ENCODE peak calls at places on chromosomes 3 and 15, in five cellular contexts. M is suprapubic skin, H is testis, J is transverse colon, N is HCT116. W is an unnamed sample. For H3K36me3, the result is how much of the 10 kb centered on the place peaks cover.

GRCh38 chr3:178275311-178275710 is 260.9 kb upstream of the KCNMB2 start:
- DNase-seq in J (no peak), H (no peak), M (no peak), N (no peak), W (no peak)

GRCh38 chr3:12885585-12885934 is 44.2 kb upstream of the RPL32 start:
- DNase-seq in N (no peak), H (no peak), M (no peak), J (no peak), W (no peak)

GRCh38 chr15:48929611-48930170 is 34.0 kb downstream of the SHC4 start:
- DNase-seq in N (no peak), H (no peak), M (no peak), J (no peak), W (no peak)

GRCh38 chr3:120982608-120983320 is 74.8 kb downstream of the STXBP5L start:
- DNase-seq in N (no peak), J (no peak), H (peak), M (no peak), W (peak)

GRCh38 chr15:28185148-28185895 is 86.2 kb upstream of the OCA2 start:
- DNase-seq in M (no peak), N (no peak), J (no peak), H (no peak), W (no peak)

GRCh38 chr3:18379647-18380046 is 45.5 kb downstream of the SATB1 start:
- DNase-seq in J (no peak), N (no peak), M (no peak), H (no peak), W (no peak)

GRCh38 chr3:63477494-63478129 is 174.9 kb upstream of the SNTN start:
- DNase-seq in H (no peak), N (no peak), M (no peak), J (peak), W (no peak)

GRCh38 chr3:126620743-126621142 is 34.2 kb downstream of the TXNRD3 start:
- DNase-seq in J (no peak), H (no peak), N (no peak), M (no peak), W (no peak)

GRCh38 chr15:32729700-32730099 is 11.9 kb downstream of the GREM1 start:
- DNase-seq in M (no peak), H (no peak), N (no peak), J (no peak), W (no peak)

GRCh38 chr15:58431221-58432149 is at the start of gene LIPC:
- DNase-seq in M (no peak), H (no peak), J (no peak), N (no peak), W (no peak)

GRCh38 chr3:125958511-125959316 is 10.3 kb upstream of the ROPN1B start:
- DNase-seq in J (no peak), H (peak), M (no peak), N (no peak), W (peak)

GRCh38 chr15:28911295-28911979 is 25.7 kb downstream of the APBA2 start:
- DNase-seq in J (no peak), H (no peak), M (peak), N (no peak), W (no peak)

GRCh38 chr3:89113344-89113743 is 5.9 kb downstream of the EPHA3 start:
- DNase-seq in N (no peak), J (no peak), H (no peak), M (no peak), W (no peak)

GRCh38 chr15:54812383-54812782 is 384.4 kb downstream of the RSL24D1 start:
- DNase-seq in H (no peak), J (no peak), M (no peak), N (no peak), W (no peak)

GRCh38 chr3:56725175-56725574 is 42.1 kb upstream of the TASOR start:
- DNase-seq in H (no peak), M (no peak), N (no peak), J (peak), W (no peak)

GRCh38 chr15:58932791-58933310 is 628 bp downstream of the SLTM start:
- DNase-seq in M (no peak), N (no peak), J (no peak), H (no peak), W (peak)

GRCh38 chr15:34275154-34275553 is 50.3 kb downstream of the EMC4 start:
- DNase-seq in J (no peak), N (no peak), M (no peak), H (no peak), W (no peak)

GRCh38 chr15:58438956-58439355 is 7.2 kb downstream of the LIPC start:
- DNase-seq in M (peak), H (no peak), J (peak), N (peak), W (peak)

GRCh38 chr3:102161362-102162006 is 273.3 kb upstream of the ZPLD1 start:
- DNase-seq in N (no peak), M (no peak), H (no peak), J (no peak), W (no peak)

GRCh38 chr3:123620338-123620737 is 35.5 kb upstream of the HACD2 start:
- DNase-seq in J (peak), N (no peak), M (no peak), H (peak), W (no peak)

GRCh38 chr15:62026707-62027565 is 33.3 kb downstream of the VPS13C start:
- DNase-seq in N (no peak), J (no peak), H (no peak), M (no peak), W (no peak)

GRCh38 chr3:15319575-15319974 is 12.8 kb downstream of the SH3BP5 start:
- DNase-seq in N (no peak), J (no peak), H (peak), M (peak), W (peak)

GRCh38 chr3:193240850-193241706 is at the start of gene PLAAT1:
- DNase-seq in J (peak), N (no peak), M (no peak), H (peak), W (peak)

GRCh38 chr3:25536668-25537331 is 108.7 kb downstream of the RARB start:
- DNase-seq in M (no peak), N (no peak), H (no peak), J (no peak), W (no peak)

GRCh38 chr3:5188419-5189405 is 1.2 kb downstream of the EDEM1 start:
- DNase-seq in N (no peak), M (peak), J (peak), H (peak), W (no peak)

GRCh38 chr15:59590027-59590426 is 21.6 kb upstream of the GCNT3 start:
- DNase-seq in M (no peak), N (no peak), H (no peak), J (no peak), W (no peak)

GRCh38 chr3:133455281-133455680 is 55.4 kb downstream of the BFSP2 start:
- DNase-seq in H (no peak), M (no peak), J (no peak), N (no peak), W (no peak)

GRCh38 chr3:31710123-31710841 is 177.6 kb downstream of the STT3B start:
- DNase-seq in J (no peak), N (no peak), H (no peak), M (no peak), W (no peak)

GRCh38 chr3:98966434-98966833 is 64.9 kb upstream of the DCBLD2 start:
- DNase-seq in N (peak), J (no peak), M (no peak), H (no peak), W (no peak)

GRCh38 chr3:74267583-74268184 is 346.8 kb downstream of the CNTN3 start:
- DNase-seq in J (peak), N (no peak), H (peak), M (no peak), W (no peak)

GRCh38 chr3:177906573-177907229 is 629.5 kb upstream of the KCNMB2 start:
- DNase-seq in H (no peak), N (no peak), M (no peak), J (no peak), W (no peak)

GRCh38 chr3:119973276-119973675 is 121.0 kb downstream of the GSK3B start:
- DNase-seq in J (no peak), N (no peak), H (no peak), M (no peak), W (no peak)

GRCh38 chr15:98955331-98955730 is 52.3 kb downstream of the PGPEP1L start:
- DNase-seq in M (peak), H (peak), N (no peak), J (no peak), W (no peak)

GRCh38 chr3:183287301-183287971 is 34.4 kb downstream of the B3GNT5 start:
- DNase-seq in J (no peak), N (no peak), M (no peak), H (no peak), W (no peak)

GRCh38 chr3:52055537-52056351 is 627 bp downstream of the DUSP7 start:
- DNase-seq in M (no peak), H (no peak), N (no peak), J (peak), W (no peak)

GRCh38 chr15:32834156-32834555 is 116.4 kb downstream of the GREM1 start:
- DNase-seq in H (no peak), N (no peak), M (no peak), J (no peak), W (no peak)

GRCh38 chr3:14525685-14526631 is 14.2 kb downstream of the GRIP2 start:
- DNase-seq in M (peak), H (peak), N (no peak), J (no peak), W (no peak)

GRCh38 chr3:61629442-61629841 is 68.1 kb downstream of the PTPRG start:
- DNase-seq in H (no peak), N (no peak), J (no peak), M (no peak), W (no peak)

GRCh38 chr3:14847613-14848541 is 29.1 kb downstream of the FGD5 start:
- DNase-seq in M (peak), N (peak), H (no peak), J (peak), W (peak)

GRCh38 chr15:101497484-101498034 is 8.1 kb upstream of the PCSK6 start:
- DNase-seq in N (no peak), J (peak), H (no peak), M (no peak), W (no peak)
- TF ChIP-seq POLR2A in N (no peak), J (peak), H (no peak), M (no peak), W (no peak)

GRCh38 chr3:47108546-47108945 is 55.4 kb downstream of the SETD2 start:
- DNase-seq in J (no peak), H (no peak), N (no peak), M (no peak), W (no peak)
- H3K36me3 ChIP-seq in J (half or more), H (under half), N (under half), M (under half), W (under half)

GRCh38 chr15:90718232-90718631 is 1.1 kb downstream of the BLM start:
- DNase-seq in N (no peak), H (no peak), M (no peak), J (no peak), W (no peak)

GRCh38 chr15:90711842-90712241 is 5.3 kb upstream of the BLM start:
- DNase-seq in H (no peak), M (no peak), N (no peak), J (no peak), W (no peak)

GRCh38 chr15:90716317-90716975 is 700 bp upstream of the BLM start:
- DNase-seq in N (no peak), M (no peak), H (peak), J (no peak), W (no peak)

GRCh38 chr15:90713081-90713480 is 4.1 kb upstream of the BLM start:
- DNase-seq in M (no peak), J (no peak), H (no peak), N (no peak), W (no peak)

DNA sequence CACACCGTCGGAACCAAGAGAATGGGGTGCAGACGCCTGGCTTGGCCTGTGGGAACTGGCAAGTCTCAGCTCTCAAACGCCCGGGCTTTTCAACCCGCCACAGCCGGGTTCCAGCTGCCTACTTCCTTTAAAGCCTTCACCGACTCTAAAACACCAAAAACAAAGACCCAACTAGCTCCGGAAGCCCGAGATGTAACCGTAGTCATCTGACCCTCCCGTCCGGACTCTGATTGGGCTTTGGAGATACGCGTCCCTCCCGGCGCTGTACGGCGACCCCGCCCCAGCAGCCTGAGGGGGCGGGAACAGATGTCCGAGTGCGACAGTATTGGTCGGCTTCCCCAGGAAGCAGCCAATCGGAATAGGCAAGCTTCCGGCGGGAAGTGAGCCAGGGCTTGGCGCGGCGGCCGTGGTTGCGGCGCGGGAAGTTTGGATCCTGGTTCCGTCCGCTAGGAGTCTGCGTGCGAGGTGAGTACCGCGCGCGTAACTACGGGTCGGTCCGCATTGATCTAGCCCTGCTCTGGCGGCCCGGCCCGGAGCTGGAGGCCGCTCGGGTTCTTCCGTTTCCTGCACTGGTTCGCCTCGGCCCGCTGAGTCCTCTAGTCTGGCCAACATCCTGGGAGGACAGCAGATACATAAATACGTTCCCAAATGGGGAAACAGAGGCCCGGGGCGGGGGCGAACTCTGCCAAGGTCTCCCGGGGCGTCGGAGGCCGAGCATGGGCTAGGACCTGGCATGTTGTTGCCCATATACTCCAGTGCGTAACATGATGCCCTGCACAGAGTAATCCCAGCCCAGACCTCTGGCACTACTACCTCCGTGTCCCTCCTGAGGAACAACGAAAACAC is at the start of gene BLM:
- DNase-seq in H (peak), M (peak), N (peak), J (peak), W (peak)
- TF ChIP-seq POLR2A in H (no peak), M (no peak), N (peak), J (peak), W (peak)

GRCh38 chr3:24180616-24181015 is 235.5 kb downstream of the NR1D2 start:
- DNase-seq in N (no peak), H (no peak), J (no peak), M (no peak), W (no peak)
- H3K36me3 ChIP-seq in N (under half), H (under half), J (under half), M (under half), W (under half)

GRCh38 chr3:129571605-129572547 is 28.9 kb downstream of the H1-8 start:
- DNase-seq in J (no peak), N (no peak), M (no peak), H (no peak), W (no peak)
- TF ChIP-seq POLR2A in J (no peak), N (no peak), M (no peak), H (no peak), W (no peak)

GRCh38 chr3:185655426-185656320 is 69.6 kb downstream of the SENP2 start:
- DNase-seq in J (no peak), N (no peak), M (no peak), H (no peak), W (peak)
- H3K36me3 ChIP-seq in J (under half), N (under half), M (under half), H (under half), W (half or more)

GRCh38 chr15:66701422-66702034 is 508 bp upstream of the SMAD6 start:
- DNase-seq in M (no peak), H (peak), J (peak), N (peak), W (peak)
- TF ChIP-seq POLR2A in M (no peak), H (no peak), J (no peak), N (no peak), W (no peak)

DNA sequence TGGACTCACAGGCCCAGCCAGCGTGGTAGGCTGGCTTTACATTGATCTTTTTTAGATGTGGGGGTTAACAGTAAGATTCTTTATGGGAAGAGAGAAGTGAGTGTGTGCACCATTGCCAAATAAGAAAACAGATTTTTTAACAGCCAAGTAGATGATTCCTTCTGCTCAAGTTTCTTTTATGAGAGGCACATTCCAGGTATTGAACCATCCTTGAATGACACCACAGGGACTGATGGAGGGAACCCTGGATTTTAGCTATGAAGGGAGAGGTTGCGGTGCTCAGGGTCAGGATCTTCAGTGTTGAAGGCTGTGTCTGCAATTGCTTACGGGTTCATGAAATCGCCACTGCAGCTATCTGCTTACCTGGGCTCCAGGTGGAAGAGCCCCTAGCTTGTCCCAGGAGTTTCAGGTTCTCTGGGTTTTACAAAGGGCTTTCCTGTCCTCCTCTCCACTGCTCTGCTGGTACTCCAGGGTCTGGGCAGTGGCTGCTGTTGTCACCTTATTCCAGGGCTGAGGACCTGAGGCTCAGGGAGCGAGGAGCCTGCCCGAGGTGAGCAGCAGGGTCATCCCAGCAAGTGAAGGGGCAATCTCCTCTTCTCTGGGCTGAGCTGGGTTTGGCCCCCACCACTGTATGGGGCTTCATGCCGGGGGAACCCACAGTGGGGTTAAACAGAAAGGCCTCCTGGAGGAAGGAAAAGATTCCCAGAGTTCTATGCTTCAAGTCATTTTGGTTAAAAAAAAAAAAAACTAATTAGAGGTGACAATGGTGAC is 53.4 kb downstream of the SMAD6 start:
- DNase-seq in N (no peak), J (no peak), H (no peak), M (no peak), W (no peak)
- H3K36me3 ChIP-seq in N (under half), J (under half), H (under half), M (under half), W (under half)

GRCh38 chr3:150727653-150728502 is 24.2 kb upstream of the ERICH6 start:
- DNase-seq in N (no peak), J (peak), H (peak), M (no peak), W (no peak)
- TF ChIP-seq POLR2A in N (no peak), J (peak), H (no peak), M (no peak), W (no peak)

DNA sequence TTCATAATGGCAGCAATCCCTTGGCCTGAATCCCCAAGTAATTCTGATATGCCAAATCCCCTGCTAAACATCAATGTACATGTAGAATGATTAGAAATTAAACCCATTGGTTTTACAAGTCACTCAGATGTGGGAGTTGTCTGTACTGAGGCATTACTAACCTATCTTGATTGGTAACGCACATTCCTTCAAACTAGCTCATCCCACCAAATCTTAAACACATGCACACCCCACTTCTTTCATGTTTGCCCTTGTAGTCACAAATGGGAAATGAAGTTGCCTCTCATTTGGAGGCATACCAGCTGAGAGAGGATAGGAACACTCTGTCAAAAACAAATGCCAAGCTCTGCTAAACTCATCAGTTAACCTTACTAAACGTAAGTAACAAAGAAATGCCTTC is 29.1 kb upstream of the MAN2C1 start:
- DNase-seq in M (no peak), N (no peak), H (no peak), J (no peak), W (no peak)
- H3K36me3 ChIP-seq in M (half or more), N (half or more), H (under half), J (half or more), W (half or more)